ENCODE peak calls at places on chromosomes 6 and 20, in seven cellular contexts. C is NCI-H748 treated with DMSO at 0.1 percent for 48 hours; B is activated effector memory CD4-positive, alpha-beta T cell treated with anti-CD3 and anti-CD28 coated beads, Interleukin-2, amount 50 U/mL, for 16 hours; W is cardiac fibroblast; N is activated CD8-positive, alpha-beta memory T cell treated with anti-CD3 and anti-CD28 coated beads for 4 hours; U is activated CD4-positive, alpha-beta T cell treated with anti-CD3 and anti-CD28 coated beads, Interleukin-2, amount 50 U/mL, for 1 hour; M is effector CD4-positive, alpha-beta T cell. P is an unnamed sample.

GRCh38 chr6:52286798-52287432 is 2.4 kb upstream of the MCM3 start:
- DNase-seq in C (peak; percentile 71), B (peak; percentile 84), W (peak; percentile 85), N (no peak), U (peak; percentile 55), M (peak; percentile 44), P (no peak)

GRCh38 chr6:46926481-46926880 is 4.7 kb upstream of the ADGRF5 start:
- DNase-seq in C (no peak), B (no peak), W (peak; percentile 83), N (no peak), U (no peak), M (no peak), P (no peak)

GRCh38 chr20:42747765-42748411 is 441.8 kb downstream of the PTPRT start:
- DNase-seq in C (no peak), B (no peak), W (no peak), N (no peak), U (no peak), M (no peak), P (no peak)

GRCh38 chr20:64080013-64080812 is at the start of gene OPRL1:
- DNase-seq in C (no peak), B (no peak), W (no peak), N (no peak), U (peak; percentile 41), M (peak; percentile 49), P (no peak)

GRCh38 chr6:145814035-145814500 is 527 bp downstream of the FBXO30 start:
- DNase-seq in C (no peak), B (peak; percentile 73), W (peak; percentile 64), N (no peak), U (peak; percentile 2), M (peak; percentile 4), P (no peak)

GRCh38 chr6:159052720-159053119 is 7.9 kb upstream of the TAGAP start:
- DNase-seq in C (no peak), B (no peak), W (no peak), N (no peak), U (no peak), M (no peak), P (no peak)

GRCh38 chr6:143578054-143578453 is 66.5 kb upstream of the FUCA2 start:
- DNase-seq in C (no peak), B (no peak), W (no peak), N (no peak), U (no peak), M (no peak), P (no peak)

GRCh38 chr6:88614306-88614877 is 349.0 kb downstream of the RNGTT start:
- DNase-seq in C (no peak), B (no peak), W (no peak), N (no peak), U (no peak), M (no peak), P (no peak)

GRCh38 chr6:110877154-110877564 is 2.6 kb downstream of the AMD1 start:
- DNase-seq in C (no peak), B (no peak), W (peak; percentile 13), N (no peak), U (no peak), M (no peak), P (no peak)

GRCh38 chr20:34311118-34312023 is 8.2 kb upstream of the AHCY start:
- DNase-seq in C (no peak), B (no peak), W (no peak), N (no peak), U (no peak), M (no peak), P (no peak)

GRCh38 chr6:3724451-3725144 is 26.9 kb downstream of the PXDC1 start:
- DNase-seq in C (no peak), B (no peak), W (peak; percentile 55), N (no peak), U (no peak), M (no peak), P (no peak)

GRCh38 chr6:5395719-5396118 is 134.4 kb downstream of the FARS2 start:
- DNase-seq in C (no peak), B (no peak), W (no peak), N (no peak), U (no peak), M (no peak), P (no peak)

GRCh38 chr6:100257661-100258395 is 206.9 kb downstream of the SIM1 start:
- DNase-seq in C (peak; percentile 72), B (no peak), W (peak; percentile 70), N (no peak), U (no peak), M (no peak), P (no peak)

GRCh38 chr6:18126116-18126515 is 3.6 kb upstream of the NHLRC1 start:
- DNase-seq in C (no peak), B (no peak), W (peak; percentile 21), N (no peak), U (no peak), M (no peak), P (no peak)

GRCh38 chr6:34332255-34333198 is 59.9 kb downstream of the NUDT3 start:
- DNase-seq in C (no peak), B (no peak), W (no peak), N (no peak), U (no peak), M (no peak), P (no peak)

GRCh38 chr20:55103188-55103587 is 627.8 kb downstream of the DOK5 start:
- DNase-seq in C (no peak), B (no peak), W (no peak), N (no peak), U (no peak), M (no peak), P (no peak)

GRCh38 chr6:160092602-160093001 is 29.0 kb upstream of the SLC22A1 start:
- DNase-seq in C (no peak), B (no peak), W (no peak), N (no peak), U (no peak), M (no peak), P (no peak)

GRCh38 chr6:6556738-6557503 is 31.6 kb upstream of the LY86 start:
- DNase-seq in C (peak; percentile 51), B (peak; percentile 71), W (peak; percentile 31), N (no peak), U (peak; percentile 38), M (no peak), P (no peak)

GRCh38 chr20:14963262-14963663 is 625.9 kb upstream of the FLRT3 start:
- DNase-seq in C (no peak), B (no peak), W (peak; percentile 4), N (no peak), U (no peak), M (no peak), P (no peak)

GRCh38 chr6:154356690-154357089 is at the start of gene IPCEF1:
- DNase-seq in C (no peak), B (no peak), W (no peak), N (no peak), U (no peak), M (no peak), P (no peak)

GRCh38 chr6:34529665-34530327 is 26.3 kb downstream of the SPDEF start:
- DNase-seq in C (no peak), B (no peak), W (no peak), N (no peak), U (no peak), M (no peak), P (no peak)

GRCh38 chr6:168925671-168926070 is 328.0 kb downstream of the THBS2 start:
- DNase-seq in C (no peak), B (no peak), W (no peak), N (no peak), U (no peak), M (no peak), P (no peak)

GRCh38 chr6:123745877-123746276 is 57.8 kb upstream of the NKAIN2 start:
- DNase-seq in C (no peak), B (no peak), W (peak; percentile 22), N (no peak), U (no peak), M (no peak), P (no peak)

GRCh38 chr6:30915591-30915946 is 1.5 kb downstream of the VARS2 start:
- DNase-seq in C (peak; percentile 48), B (no peak), W (peak; percentile 82), N (no peak), U (no peak), M (no peak), P (no peak)

GRCh38 chr6:136326038-136326561 is 36.5 kb upstream of the BCLAF1 start:
- DNase-seq in C (no peak), B (no peak), W (peak; percentile 19), N (no peak), U (no peak), M (no peak), P (no peak)

GRCh38 chr20:25276533-25277050 is 28.7 kb downstream of the PYGB start:
- DNase-seq in C (no peak), B (peak; percentile 54), W (no peak), N (no peak), U (no peak), M (no peak), P (no peak)

GRCh38 chr6:38588631-38589366 is 50.9 kb downstream of the BTBD9 start:
- DNase-seq in C (no peak), B (no peak), W (peak; percentile 69), N (no peak), U (no peak), M (no peak), P (no peak)

P was measured in central memory CD8-positive, alpha-beta T cell.